ENCODE peak calls at places on chromosome 22, in ten cellular contexts. C is activated CD8-positive, alpha-beta T cell treated with anti-CD3 and anti-CD28 coated beads, Interleukin-2, amount 10 ng/mL, durations not matched to agents 7 days and 5 days; P is H54; Z is hypothalamus; K is C1 segment of cervical spinal cord; M is astrocyte of the hippocampus; E is progenitor cell of endocrine pancreas; L is NB4; H is NCI-H774; F is activated T-cell treated with anti-CD3 and anti-CD28 coated beads, Interleukin-2, amount 50 U/mL, for 72 hours. A is an unnamed sample.

GRCh38 chr22:27627444-27627833 is 174.1 kb downstream of the MN1 start:
- DNase-seq in M (no peak), P (no peak), E (no peak), C (no peak), H (no peak), Z (no peak), F (no peak), L (peak; percentile 69), K (no peak), A (no peak)

GRCh38 chr22:32619614-32620426 is 145.2 kb downstream of the FBXO7 start:
- DNase-seq in L (no peak), C (no peak), H (no peak), M (peak; percentile 77), P (no peak), Z (no peak), K (no peak), E (no peak), F (no peak), A (no peak)

GRCh38 chr22:20422271-20422958 is 15.2 kb downstream of the SCARF2 start:
- DNase-seq in P (no peak), E (no peak), K (no peak), L (peak; percentile 54), M (peak; percentile 90), F (no peak), C (no peak), Z (no peak), H (no peak), A (peak; percentile 68)

GRCh38 chr22:33835196-33835788 is 85.0 kb downstream of the LARGE1 start:
- DNase-seq in P (no peak), M (peak; percentile 50), L (no peak), C (no peak), H (no peak), F (no peak), E (no peak), Z (no peak), K (no peak), A (no peak)

GRCh38 chr22:17732251-17732854 is 41.9 kb downstream of the BID start:
- DNase-seq in P (no peak), C (no peak), K (no peak), M (no peak), E (no peak), Z (no peak), H (no peak), L (no peak), F (no peak), A (no peak)

GRCh38 chr22:26566994-26567393 is 22.9 kb downstream of the TPST2 start:
- DNase-seq in E (no peak), P (no peak), C (no peak), L (no peak), K (no peak), F (no peak), H (no peak), Z (no peak), M (no peak), A (no peak)

GRCh38 chr22:45212992-45213751 is 27.5 kb downstream of the KIAA0930 start:
- DNase-seq in Z (peak; percentile 34), M (peak; percentile 58), K (peak; percentile 43), C (no peak), E (no peak), P (peak; percentile 48), F (no peak), L (peak; percentile 74), H (no peak), A (peak; percentile 75)

GRCh38 chr22:42962295-42963230 is 52.4 kb downstream of the PACSIN2 start:
- DNase-seq in L (peak; percentile 88), K (no peak), P (no peak), F (no peak), Z (no peak), H (no peak), E (no peak), M (no peak), C (no peak), A (peak; percentile 87)

GRCh38 chr22:26038365-26038764 is 130.9 kb upstream of the SEZ6L start:
- DNase-seq in M (no peak), F (no peak), H (no peak), C (no peak), Z (no peak), E (no peak), L (no peak), P (no peak), K (no peak), A (no peak)

GRCh38 chr22:29380032-29380781 is 8.2 kb downstream of the AP1B1 start:
- DNase-seq in K (no peak), L (no peak), F (no peak), E (no peak), C (no peak), H (no peak), Z (no peak), P (no peak), M (no peak), A (no peak)